ENCODE peak calls at places on chromosomes 4 and X, in four cellular contexts. F is uterus, D is heart left ventricle, I is right atrium auricular region. W is an unnamed sample.

GRCh38 chrX:5842601-5843000 is 386.1 kb downstream of the NLGN4X start:
- DNase-seq in D (no peak), I (no peak), F (no peak), W (no peak)

GRCh38 chrX:13569479-13570244 is at the start of gene EGFL6:
- DNase-seq in D (no peak), I (no peak), F (no peak), W (no peak)

GRCh38 chr4:168197926-168198325 is 105.6 kb downstream of the ANXA10 start:
- DNase-seq in F (no peak), D (no peak), I (no peak), W (no peak)

GRCh38 chrX:14266702-14267101 is 237.0 kb upstream of the GEMIN8 start:
- DNase-seq in D (no peak), I (no peak), F (no peak), W (no peak)

GRCh38 chrX:41382699-41383645 is 49.0 kb downstream of the DDX3X start:
- DNase-seq in F (no peak), D (no peak), I (no peak), W (no peak)

GRCh38 chr4:137075586-137075985 is 456.7 kb downstream of the PCDH18 start:
- DNase-seq in I (no peak), D (no peak), F (no peak), W (no peak)

GRCh38 chr4:10089346-10089745 is 27.3 kb downstream of the WDR1 start:
- DNase-seq in I (no peak), F (no peak), D (peak), W (no peak)

GRCh38 chr4:57182132-57182874 is 72.1 kb upstream of the IGFBP7 start:
- DNase-seq in D (peak), F (no peak), I (peak), W (no peak)

DNA sequence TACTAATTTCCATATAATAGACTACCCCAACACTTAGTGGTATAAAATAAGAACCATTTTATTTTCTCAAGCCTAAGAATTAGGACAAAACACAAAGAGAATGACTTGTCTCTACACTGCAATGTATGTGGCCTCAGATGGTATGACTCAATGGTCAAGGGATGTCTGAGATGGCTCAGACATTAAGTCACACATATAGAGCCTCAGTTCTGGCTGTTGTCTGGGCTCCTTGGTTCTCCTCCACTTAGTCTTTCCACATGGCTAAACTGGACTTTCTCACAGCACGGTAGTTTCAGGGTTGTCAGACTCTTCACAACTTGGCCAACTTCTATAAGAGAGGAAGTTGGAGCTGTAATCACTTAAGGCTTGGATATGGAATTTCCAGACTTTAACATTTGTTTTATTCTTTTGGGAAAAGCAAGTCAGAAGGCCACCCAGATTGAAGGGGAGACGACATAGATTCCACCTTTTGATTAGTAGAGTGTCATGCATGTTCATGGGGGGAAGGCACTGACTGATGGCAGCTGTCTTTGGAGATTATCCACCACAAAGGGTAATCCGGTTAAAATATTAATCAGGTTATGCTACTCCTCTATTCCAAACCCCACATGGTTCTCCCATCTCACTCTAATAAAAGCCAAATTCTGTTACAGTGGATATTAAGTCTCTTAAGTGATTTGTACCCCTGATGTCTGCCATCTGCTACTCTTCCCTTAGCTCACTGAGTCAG is 9.4 kb downstream of the IL15 start:
- DNase-seq in F (no peak), I (no peak), D (no peak), W (no peak)
- H3K27ac ChIP-seq in F (no peak), I (no peak), D (no peak), W (no peak)

GRCh38 chr4:8439168-8439567 is 1.4 kb downstream of the ACOX3 start:
- DNase-seq in I (no peak), F (no peak), D (no peak), W (no peak)

GRCh38 chr4:8440491-8441311 is at the start of the genes ACOX3 and TRMT44:
- DNase-seq in F (peak), I (peak), D (peak), W (peak)

GRCh38 chr4:8439914-8440490 is 521 bp downstream of the ACOX3 start:
- DNase-seq in D (no peak), I (peak), F (peak), W (no peak)

GRCh38 chr4:8441499-8442091 is 1.0 kb downstream of the TRMT44 start:
- DNase-seq in F (no peak), D (no peak), I (no peak), W (no peak)

DNA sequence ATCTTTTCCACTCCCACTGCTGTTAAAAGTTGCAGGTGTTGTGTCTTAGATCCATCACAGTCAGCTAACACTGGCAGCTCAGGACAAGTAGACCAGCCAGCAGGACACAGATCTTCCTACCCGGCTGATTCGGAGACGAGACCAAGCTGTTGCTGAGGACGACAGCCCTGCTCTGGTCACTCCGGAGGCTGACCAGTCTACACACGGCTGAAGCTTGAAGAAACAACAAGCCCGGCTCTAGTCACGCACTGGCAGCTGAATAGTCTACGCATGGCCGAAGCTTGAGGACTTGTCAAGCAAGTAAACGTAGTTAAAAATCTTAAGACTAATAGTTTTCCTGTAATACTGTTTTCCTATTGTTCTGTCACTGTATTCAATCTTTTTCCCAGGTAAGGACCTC is 1.8 kb downstream of the ACOX3 start:
- DNase-seq in I (no peak), F (no peak), D (no peak), W (no peak)
- H3K4me3 ChIP-seq in I (no peak), F (no peak), D (no peak), W (no peak)

GRCh38 chrX:153768311-153769157 is 4.5 kb downstream of the PLXNB3 start:
- DNase-seq in D (no peak), I (no peak), F (no peak), W (peak)
- TF ChIP-seq CTCF in D (no peak), I (no peak), F (no peak), W (no peak)

GRCh38 chr4:17812801-17813200 is 2.0 kb downstream of the NCAPG start:
- DNase-seq in D (no peak), F (no peak), I (no peak), W (no peak)

GRCh38 chr4:17810260-17811077 is at the start of the genes DCAF16 and NCAPG:
- DNase-seq in F (peak), D (peak), I (peak), W (peak)

GRCh38 chr4:17809667-17810066 is 890 bp downstream of the DCAF16 start:
- DNase-seq in F (no peak), I (no peak), D (no peak), W (no peak)

GRCh38 chr4:17812125-17812524 is 1.3 kb downstream of the NCAPG start:
- DNase-seq in F (no peak), D (no peak), I (no peak), W (no peak)

DNA sequence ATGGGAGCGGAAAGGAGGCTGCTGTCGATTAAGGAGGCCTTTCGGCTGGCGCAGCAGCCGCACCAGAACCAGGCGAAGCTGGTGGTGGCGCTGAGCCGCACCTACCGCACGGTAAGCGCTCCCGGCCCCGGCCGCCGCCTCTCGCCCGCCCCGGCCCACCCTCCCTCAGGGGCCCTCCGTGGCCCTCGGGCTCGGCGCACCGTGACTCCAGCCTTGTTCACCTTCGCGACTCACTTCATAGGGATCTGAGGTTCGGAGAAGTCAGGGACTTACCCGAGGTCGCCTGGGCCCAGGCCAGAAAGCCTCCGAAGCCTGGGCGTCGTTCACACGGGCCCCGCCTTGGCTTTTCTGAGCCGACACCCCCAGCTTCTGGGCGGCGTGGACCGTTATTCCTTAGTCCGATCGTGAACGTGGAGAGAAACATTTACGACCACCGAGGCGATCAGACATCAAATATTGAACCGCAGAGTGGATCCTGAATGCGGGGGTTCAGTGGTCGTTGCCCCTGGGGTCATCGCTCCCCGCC is 362 bp downstream of the NCAPG start:
- DNase-seq in F (peak), D (no peak), I (no peak), W (no peak)
- H3K27ac ChIP-seq in F (peak), D (no peak), I (no peak), W (no peak)